ENCODE peak calls at places on chromosomes 5 and 9, in eight cellular contexts. B is lung, O is cardiac fibroblast, W is mammary epithelial cell, Z is AG10803, P is ovary, N is GM06990, Q is psoas muscle. U is an unnamed sample.

GRCh38 chr9:125585503-125586172 is 121.4 kb downstream of the MAPKAP1 start:
- DNase-seq in N (no peak), W (no peak), O (no peak), P (no peak), Z (no peak), Q (no peak), B (no peak), U (no peak)

GRCh38 chr9:83062011-83062652 is 810 bp downstream of the RASEF start:
- DNase-seq in N (no peak), Q (no peak), B (peak; percentile 64), Z (no peak), P (no peak), W (peak; percentile 67), O (no peak), U (peak; percentile 34)

GRCh38 chr5:136249678-136250266 is 56.8 kb upstream of the SMIM32 start:
- DNase-seq in Z (peak; percentile 74), W (peak; percentile 37), N (no peak), P (peak; percentile 31), B (peak; percentile 50), O (peak; percentile 78), Q (peak; percentile 30), U (peak; percentile 89)

GRCh38 chr5:135135530-135136201 is 101.6 kb upstream of the PITX1 start:
- DNase-seq in B (no peak), O (peak; percentile 77), P (no peak), W (peak; percentile 65), Q (peak; percentile 77), N (no peak), Z (peak; percentile 91), U (no peak)

GRCh38 chr9:96854877-96855273 is 561 bp upstream of the ZNF782 start:
- DNase-seq in Z (no peak), W (no peak), P (peak; percentile 27), Q (no peak), B (no peak), N (no peak), O (no peak), U (no peak)

GRCh38 chr5:14465086-14465485 is 116.5 kb upstream of the OTULINL start:
- DNase-seq in P (no peak), Z (peak; percentile 82), N (no peak), O (peak; percentile 42), W (no peak), Q (no peak), B (no peak), U (peak; percentile 80)

GRCh38 chr9:84137968-84138367 is 157.4 kb downstream of the RMI1 start:
- DNase-seq in Z (no peak), N (no peak), O (peak; percentile 36), Q (no peak), P (no peak), B (no peak), W (peak; percentile 90), U (peak; percentile 4)

GRCh38 chr5:1810581-1811101 is 9.4 kb downstream of the NDUFS6 start:
- DNase-seq in Z (no peak), W (no peak), O (no peak), P (no peak), Q (peak; percentile 6), N (no peak), B (no peak), U (no peak)

GRCh38 chr5:1005362-1005851 is 3.2 kb upstream of the NKD2 start:
- DNase-seq in P (peak; percentile 29), Q (no peak), N (no peak), B (peak; percentile 27), Z (no peak), O (no peak), W (no peak), U (no peak)

GRCh38 chr5:21663082-21663481 is 1190.1 kb downstream of the CDH12 start:
- DNase-seq in O (no peak), Z (no peak), Q (no peak), P (no peak), N (no peak), W (no peak), B (no peak), U (no peak)

GRCh38 chr5:139820606-139821005 is 25.0 kb downstream of the PSD2 start:
- DNase-seq in Q (no peak), O (no peak), P (no peak), Z (no peak), B (no peak), N (no peak), W (no peak), U (no peak)

GRCh38 chr9:17402309-17402708 is 176.6 kb upstream of the SH3GL2 start:
- DNase-seq in Z (peak; percentile 22), O (peak; percentile 38), Q (no peak), B (no peak), P (no peak), W (no peak), N (no peak), U (peak; percentile 70)

GRCh38 chr9:15420796-15421195 is 1.9 kb upstream of the SNAPC3 start:
- DNase-seq in Z (no peak), W (no peak), N (no peak), Q (no peak), B (no peak), P (no peak), O (no peak), U (no peak)

GRCh38 chr5:157387683-157388093 is 72.3 kb upstream of the NIPAL4 start:
- DNase-seq in O (peak; percentile 93), Z (peak; percentile 95), B (no peak), Q (no peak), P (peak; percentile 26), N (no peak), W (peak; percentile 52), U (peak; percentile 77)

GRCh38 chr9:12955510-12956163 is 180.8 kb downstream of the LURAP1L start:
- DNase-seq in Q (no peak), O (no peak), N (no peak), P (no peak), Z (no peak), B (no peak), W (no peak), U (peak; percentile 43)

DNA sequence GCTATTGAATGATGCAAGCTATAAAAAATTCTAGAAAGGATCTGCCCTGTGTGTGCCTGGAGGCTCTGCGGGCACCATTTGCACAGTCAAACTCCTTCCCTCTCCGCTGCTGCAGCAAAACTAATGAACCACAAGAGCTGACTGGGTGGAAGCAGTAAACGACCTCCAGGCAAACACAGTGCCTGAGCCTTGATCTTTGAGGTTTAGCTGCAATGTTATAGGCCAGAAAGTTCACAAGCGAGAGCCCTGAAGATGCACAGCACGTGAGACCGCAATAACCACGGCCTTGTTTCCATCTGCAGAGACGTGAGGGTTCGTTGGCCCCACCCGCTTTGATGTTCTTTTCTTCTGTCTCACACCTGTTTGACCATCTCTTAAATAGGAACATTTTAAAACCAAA is 69.2 kb upstream of the S1PR3 start:
- DNase-seq in W (no peak), Q (no peak), B (no peak), N (peak; percentile 35), P (no peak), O (no peak), Z (no peak), U (no peak)
- H3K4me3 ChIP-seq in W (no peak overlapping the region), Q (no peak overlapping the region), B (no peak overlapping the region), N (no peak overlapping the region), P (no peak overlapping the region), O (no peak overlapping the region), Z (no peak overlapping the region), U (no peak overlapping the region)

DNA sequence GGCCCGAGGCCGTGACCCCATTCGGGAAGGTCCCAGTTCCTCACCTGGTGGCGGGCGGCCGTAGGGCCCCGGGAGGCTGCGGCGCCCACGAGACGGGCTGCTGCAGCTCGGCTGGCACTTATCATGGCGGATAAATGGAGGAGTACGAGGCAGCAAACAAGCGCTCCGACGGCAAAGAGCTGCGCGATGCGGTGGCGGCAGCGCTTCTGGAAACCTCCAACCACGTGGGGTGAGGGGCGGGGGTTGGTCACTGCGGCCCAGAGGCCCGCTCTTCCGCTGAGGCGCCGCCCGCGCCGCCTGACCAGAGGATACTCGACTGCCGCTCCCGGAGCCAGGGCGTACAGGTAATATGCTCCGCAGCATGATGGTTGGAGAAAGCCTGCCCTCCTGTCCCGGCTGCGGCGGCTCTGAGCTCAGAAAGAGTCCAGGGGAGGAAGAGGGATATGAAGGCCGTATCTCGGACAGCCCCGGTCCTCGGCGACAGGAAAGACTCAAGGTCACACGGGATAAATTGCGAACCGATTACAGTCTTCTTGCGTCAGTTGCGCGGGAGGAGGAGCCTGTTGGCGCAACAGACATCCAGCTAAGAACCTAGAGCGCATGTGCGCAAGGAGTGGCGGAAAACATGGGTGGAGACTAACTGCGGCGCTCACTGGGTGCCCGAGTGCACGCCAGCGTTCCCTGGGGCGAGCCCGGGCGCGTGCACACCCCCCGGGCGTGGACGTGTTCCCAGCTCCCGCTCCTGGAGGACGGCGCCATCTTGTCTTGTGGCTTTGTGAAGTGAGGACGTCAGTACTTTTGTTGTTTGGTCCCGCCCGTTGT is at the start of gene HSPA9:
- DNase-seq in P (peak; percentile 98), N (peak; percentile 96), O (peak; percentile 100), Q (peak; percentile 98), Z (peak; percentile 100), B (peak; percentile 98), W (peak; percentile 99), U (peak; percentile 100)
- TF ChIP-seq CTCF in P (peak; percentile 57), N (no peak), O (no peak), Q (peak; percentile 17), Z (no peak), B (no peak), W (peak; percentile 14), U (no peak)

DNA sequence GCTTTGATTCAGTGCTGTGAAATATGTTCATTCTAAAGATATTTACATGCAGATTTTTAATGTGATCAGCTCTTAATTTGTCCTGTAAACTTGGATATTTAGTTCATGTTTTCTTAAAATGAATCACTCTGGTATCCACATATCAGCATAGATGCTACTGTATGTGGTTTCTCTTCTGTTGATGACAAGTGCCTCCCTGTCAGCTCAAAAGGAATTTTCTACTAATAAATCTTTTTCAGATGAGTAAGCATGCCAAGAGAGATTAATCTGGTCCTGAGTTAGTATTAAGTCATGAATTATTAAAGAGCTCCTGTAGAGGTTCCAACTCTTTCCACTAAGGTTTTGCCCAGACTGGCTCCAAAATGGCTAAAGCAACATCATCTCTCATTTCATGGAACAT is 129.2 kb downstream of the GOLPH3 start:
- DNase-seq in Z (peak; percentile 50), P (no peak), W (peak; percentile 89), B (no peak), O (peak; percentile 46), Q (no peak), N (no peak), U (peak; percentile 69)
- H3K4me3 ChIP-seq in Z (no peak overlapping the region), P (no peak overlapping the region), W (no peak overlapping the region), B (no peak overlapping the region), O (no peak overlapping the region), Q (no peak overlapping the region), N (no peak overlapping the region), U (no peak overlapping the region)

GRCh38 chr5:35134278-35135030 is 86.7 kb upstream of the AGXT2 start:
- DNase-seq in Q (no peak), W (no peak), P (no peak), B (no peak), N (no peak), O (no peak), Z (no peak), U (no peak)

GRCh38 chr5:35138232-35138631 is 90.5 kb upstream of the AGXT2 start:
- DNase-seq in B (no peak), W (no peak), Q (no peak), Z (peak; percentile 93), P (no peak), O (peak; percentile 15), N (no peak), U (peak; percentile 42)

GRCh38 chr5:35133186-35133585 is 85.4 kb upstream of the AGXT2 start:
- DNase-seq in Z (no peak), Q (no peak), P (no peak), W (no peak), B (no peak), O (no peak), N (no peak), U (no peak)

GRCh38 chr5:35136386-35136785 is 88.6 kb upstream of the AGXT2 start:
- DNase-seq in Z (peak; percentile 98), N (no peak), P (no peak), Q (no peak), W (peak; percentile 65), O (peak; percentile 58), B (no peak), U (peak; percentile 79)

GRCh38 chr5:35135239-35135700 is 87.5 kb upstream of the AGXT2 start:
- DNase-seq in B (no peak), N (no peak), Z (no peak), P (no peak), Q (no peak), W (no peak), O (no peak), U (no peak)
- TF ChIP-seq CTCF in B (no peak), N (no peak), Z (no peak), P (no peak), Q (no peak), W (no peak), O (no peak), U (no peak)